ENCODE peak calls at places on chromosomes 7 and 10, in six cellular contexts. V is body of pancreas; W is CD4-positive, CD25-positive, alpha-beta regulatory T cell; Y is foreskin keratinocyte; O is cardiac muscle cell; R is upper lobe of right lung. E is an unnamed sample. For H3K4me1, the result is how much of the 10 kb centered on the place peaks cover.

GRCh38 chr10:61987951-61988379 is 86.5 kb downstream of the ARID5B start:
- DNase-seq in V (no peak), W (no peak), Y (no peak), O (no peak), R (no peak), E (no peak)

GRCh38 chr10:78658645-78659632 is 409.8 kb upstream of the ZMIZ1 start:
- DNase-seq in V (no peak), W (no peak), Y (no peak), O (no peak), R (no peak), E (no peak)

GRCh38 chr10:44972874-44973306 is 5.7 kb downstream of the DEPP1 start:
- DNase-seq in V (no peak), W (no peak), Y (no peak), O (no peak), R (no peak), E (no peak)

GRCh38 chr7:154984601-154985188 is 18.2 kb downstream of the PAXIP1 start:
- DNase-seq in V (no peak), W (no peak), Y (no peak), O (no peak), R (no peak), E (no peak)

GRCh38 chr7:50197547-50197946 is 104.5 kb upstream of the ZPBP start:
- DNase-seq in V (no peak), W (peak), Y (no peak), O (no peak), R (no peak), E (no peak)

GRCh38 chr7:101126651-101127459 is at the start of gene SERPINE1:
- DNase-seq in V (peak), W (no peak), Y (peak), O (peak), R (peak), E (peak)

GRCh38 chr7:48424731-48425130 is 253.5 kb downstream of the ABCA13 start:
- DNase-seq in V (no peak), W (no peak), Y (no peak), O (peak), R (no peak), E (no peak)

GRCh38 chr10:60235001-60235400 is 154.7 kb downstream of the ANK3 start:
- DNase-seq in V (no peak), W (no peak), Y (peak), O (no peak), R (no peak), E (no peak)

GRCh38 chr10:132246296-132246695 is 59.5 kb downstream of the DPYSL4 start:
- DNase-seq in V (no peak), W (no peak), Y (no peak), O (no peak), R (no peak), E (no peak)

GRCh38 chr7:74033372-74034311 is 5.7 kb downstream of the ELN start:
- DNase-seq in V (peak), W (no peak), Y (no peak), O (peak), R (peak), E (no peak)

DNA sequence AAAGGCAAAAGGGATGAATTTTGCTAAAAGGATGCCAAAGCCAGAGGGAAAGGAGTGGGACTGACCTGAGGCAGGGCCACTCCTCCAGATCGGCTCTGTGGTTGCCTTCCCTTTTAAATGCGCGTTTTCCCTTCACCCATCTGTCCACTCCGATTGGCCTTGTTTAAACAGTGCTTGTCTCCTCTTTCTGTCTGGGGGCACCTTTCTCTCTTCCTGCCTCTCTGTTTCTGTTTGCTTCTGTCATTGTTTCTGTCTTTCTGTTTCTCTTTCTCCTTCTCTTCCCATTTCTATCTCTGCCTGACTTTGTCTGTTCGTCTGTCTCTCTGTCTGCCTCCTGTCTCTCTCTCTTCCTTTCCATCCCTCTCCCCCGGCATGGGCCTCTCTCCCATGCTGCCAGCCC is 29.6 kb upstream of the HSPB1 start:
- DNase-seq in V (no peak), W (no peak), Y (no peak), O (no peak), R (no peak), E (no peak)
- H3K27ac ChIP-seq in V (no peak), W (no peak), Y (no peak), O (no peak), R (no peak), E (no peak)

GRCh38 chr10:71214641-71215160 is 2.3 kb downstream of the UNC5B start:
- DNase-seq in V (no peak), W (no peak), Y (no peak), O (no peak), R (peak), E (no peak)
- H3K4me1 ChIP-seq in V (half or more), W (under half), Y (under half), O (half or more), R (under half), E (under half)

DNA sequence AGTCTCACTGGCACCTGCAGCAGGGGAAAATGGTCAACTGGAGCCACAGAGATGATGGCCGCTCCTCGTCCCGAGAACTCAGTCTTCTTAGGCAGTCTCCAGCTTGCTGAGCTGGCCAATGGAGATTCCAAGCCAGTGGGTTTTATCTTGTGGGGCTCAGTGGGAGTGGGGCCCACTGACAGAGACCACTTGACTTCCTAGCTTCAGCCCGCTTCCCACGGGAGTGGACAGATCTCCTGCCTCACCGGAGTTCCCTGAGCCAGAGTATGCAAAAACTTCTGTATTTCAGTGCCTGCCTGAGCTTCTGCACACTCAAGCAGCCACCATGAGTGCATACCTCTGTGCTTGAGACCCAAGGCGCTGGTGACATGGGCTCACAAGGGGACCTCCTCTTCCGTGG is 105.8 kb downstream of the ZWINT start:
- DNase-seq in V (no peak), W (no peak), Y (no peak), O (no peak), R (no peak), E (no peak)
- H3K27ac ChIP-seq in V (no peak), W (no peak), Y (no peak), O (no peak), R (no peak), E (no peak)

DNA sequence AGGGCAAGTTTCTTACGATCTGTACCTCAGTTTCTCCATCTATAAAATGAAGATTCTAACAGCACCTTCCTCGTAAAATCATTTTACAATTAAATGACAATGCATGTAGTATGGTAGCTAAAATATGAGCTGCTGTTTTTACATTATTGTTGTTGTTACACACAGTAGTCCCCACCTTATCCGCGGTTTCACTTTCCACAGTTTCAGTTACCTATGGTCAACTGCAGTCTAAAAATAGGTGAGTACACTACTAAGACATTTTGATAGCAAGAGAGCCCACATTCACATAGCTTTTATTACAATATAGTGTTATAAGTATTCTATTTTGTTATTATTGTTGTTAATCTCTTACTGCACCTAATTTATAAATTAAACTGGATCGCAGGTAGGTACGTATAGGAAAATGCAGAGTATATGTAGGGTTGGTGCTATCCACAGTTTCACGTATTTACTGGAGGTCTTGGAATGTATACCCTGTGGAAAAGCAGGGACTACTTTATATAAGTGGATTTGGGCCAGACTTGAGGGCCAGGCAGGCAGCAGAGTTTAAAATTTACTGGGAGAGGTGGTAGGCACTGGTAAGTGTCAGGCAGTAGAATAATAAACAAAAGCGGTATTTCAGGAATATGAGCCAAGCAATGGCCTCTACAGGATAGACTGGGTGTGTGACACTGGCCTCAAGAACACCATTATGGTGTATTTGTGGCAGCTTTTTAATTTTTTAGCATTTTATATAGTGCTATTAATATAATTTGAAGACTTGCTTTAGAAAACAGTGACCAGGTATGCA is 10.2 kb downstream of the DNMBP start:
- DNase-seq in V (no peak), W (no peak), Y (no peak), O (no peak), R (no peak), E (no peak)
- H3K4me1 ChIP-seq in V (under half), W (under half), Y (under half), O (under half), R (under half), E (under half)

DNA sequence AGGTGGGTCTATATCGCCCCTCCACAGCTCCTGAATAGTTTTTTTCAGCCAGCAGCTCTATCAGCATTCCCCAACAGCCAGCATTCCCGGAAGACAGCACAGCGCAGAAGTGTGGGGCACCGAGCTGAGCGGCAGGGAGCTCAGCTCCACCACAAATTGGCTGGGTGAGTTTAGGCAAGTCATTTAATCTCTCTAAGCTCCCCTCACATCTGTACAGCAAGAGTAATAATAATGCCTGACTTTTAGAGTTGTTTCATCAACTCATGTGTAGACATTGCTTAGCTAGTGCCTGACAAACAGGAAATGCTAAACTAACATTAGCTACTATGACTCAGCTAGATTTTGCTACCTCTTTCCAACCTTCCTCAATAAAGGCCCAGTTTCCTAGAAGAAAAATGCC is 247.9 kb upstream of the PTN start:
- DNase-seq in V (no peak), W (no peak), Y (no peak), O (peak), R (no peak), E (no peak)
- H3K27ac ChIP-seq in V (no peak), W (no peak), Y (no peak), O (peak), R (no peak), E (no peak)

DNA sequence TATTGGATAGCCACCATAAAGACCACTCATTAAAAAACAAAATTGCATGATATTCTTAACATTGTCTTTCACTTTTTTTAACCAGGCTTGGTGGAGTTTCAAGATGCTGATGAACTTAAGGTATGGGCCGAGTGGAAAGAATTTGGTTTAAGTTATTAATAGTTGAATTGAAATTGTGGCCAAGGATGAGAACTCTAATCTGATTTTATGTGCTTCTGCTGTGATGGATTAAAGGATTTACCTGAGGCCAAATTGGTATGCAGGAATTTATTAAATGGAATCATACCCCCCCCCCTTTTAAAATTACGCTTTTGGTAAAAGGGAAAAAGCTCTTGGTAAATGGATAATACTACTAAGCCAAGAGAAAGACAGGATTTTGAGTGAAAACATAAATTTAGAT is 33.8 kb upstream of the TOMM7 start:
- DNase-seq in V (no peak), W (no peak), Y (no peak), O (no peak), R (no peak), E (no peak)
- H3K4me1 ChIP-seq in V (under half), W (under half), Y (under half), O (under half), R (under half), E (under half)

GRCh38 chr10:16944081-16944922 is 127.1 kb upstream of the RSU1 start:
- DNase-seq in V (no peak), W (no peak), Y (no peak), O (no peak), R (no peak), E (no peak)
- H3K27ac ChIP-seq in V (no peak), W (no peak), Y (no peak), O (no peak), R (no peak), E (peak)

DNA sequence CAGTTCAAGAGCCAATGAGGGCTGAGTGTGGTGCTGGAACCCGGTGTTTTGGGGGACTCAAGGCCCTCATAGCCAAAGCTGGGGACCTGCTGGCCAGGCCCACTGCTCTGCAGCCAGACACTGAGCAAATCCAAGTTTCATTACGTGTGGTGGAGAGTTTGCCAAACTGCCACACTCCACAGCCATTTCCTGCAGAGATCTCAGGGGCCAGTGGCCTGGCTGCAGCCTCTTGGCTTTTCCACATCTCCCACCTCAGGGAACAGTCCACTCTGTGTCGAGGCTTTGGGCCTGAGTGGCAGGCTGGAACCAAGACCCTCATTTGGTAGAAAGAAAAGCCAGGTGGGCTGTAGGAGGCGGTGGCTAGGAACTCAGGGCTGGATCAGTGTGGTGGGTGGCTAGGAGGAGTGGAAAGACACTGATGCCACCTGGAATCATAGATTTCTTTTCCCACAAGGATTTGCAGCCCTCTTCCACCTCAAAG is 3.2 kb downstream of the HOXA11 start:
- DNase-seq in V (peak), W (no peak), Y (no peak), O (no peak), R (peak), E (no peak)
- H3K4me1 ChIP-seq in V (under half), W (under half), Y (under half), O (under half), R (under half), E (half or more)

DNA sequence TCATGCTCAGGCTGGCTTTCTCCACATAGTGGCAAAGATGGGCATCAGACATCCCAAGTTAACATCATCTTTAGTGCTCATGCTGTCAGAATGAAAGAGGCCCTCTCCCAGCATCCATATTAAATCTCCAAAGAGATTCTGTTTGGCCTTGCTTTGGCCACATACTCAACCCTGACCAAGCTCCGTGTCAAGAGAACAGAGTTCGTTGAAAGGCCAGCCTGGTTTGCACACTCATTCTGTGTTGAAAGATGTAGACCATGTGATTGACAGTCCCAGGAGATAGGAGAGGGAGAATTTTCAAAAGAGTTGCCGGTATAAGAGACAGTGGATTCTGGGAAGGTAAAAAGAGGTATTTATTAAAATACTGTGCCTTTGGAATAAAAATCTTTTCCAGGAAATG is 19.7 kb downstream of the MET start:
- DNase-seq in V (no peak), W (no peak), Y (no peak), O (peak), R (no peak), E (no peak)
- H3K27ac ChIP-seq in V (no peak), W (no peak), Y (peak), O (no peak), R (no peak), E (no peak)

E was measured in esophagus squamous epithelium.